ENCODE peak calls at places on chromosomes 4 and X, in six cellular contexts. One of them, this sample, is unnamed.

GRCh38 chrX:30283456-30284200 is 25.6 kb downstream of the NR0B1 start:
- DNase-seq in WTC11: no peak
- DNase-seq in brain microvascular endothelial cell: peak
- DNase-seq in AG10803: peak
- DNase-seq in glutamatergic neuron: no peak
- DNase-seq in right lobe of liver: no peak
- DNase-seq in this sample: no peak

GRCh38 chr4:150583287-150584197 is 1.6 kb downstream of the MAB21L2 start:
- DNase-seq in WTC11: peak
- DNase-seq in brain microvascular endothelial cell: peak
- DNase-seq in AG10803: no peak
- DNase-seq in glutamatergic neuron: peak
- DNase-seq in right lobe of liver: peak
- DNase-seq in this sample: peak

GRCh38 chr4:74793757-74794340 is 474 bp downstream of the BTC start:
- DNase-seq in WTC11: peak
- DNase-seq in brain microvascular endothelial cell: no peak
- DNase-seq in AG10803: no peak
- DNase-seq in glutamatergic neuron: peak
- DNase-seq in right lobe of liver: peak
- DNase-seq in this sample: peak

GRCh38 chrX:30015440-30015839 is 199.9 kb upstream of the MAGEB2 start:
- DNase-seq in WTC11: no peak
- DNase-seq in brain microvascular endothelial cell: no peak
- DNase-seq in AG10803: no peak
- DNase-seq in glutamatergic neuron: no peak
- DNase-seq in right lobe of liver: no peak
- DNase-seq in this sample: no peak

GRCh38 chr4:172751550-172751949 is 417.1 kb upstream of the GALNT7 start:
- DNase-seq in WTC11: no peak
- DNase-seq in brain microvascular endothelial cell: no peak
- DNase-seq in AG10803: no peak
- DNase-seq in glutamatergic neuron: no peak
- DNase-seq in right lobe of liver: no peak
- DNase-seq in this sample: no peak

GRCh38 chrX:19659929-19660328 is 144.6 kb upstream of the MAP3K15 start:
- DNase-seq in WTC11: no peak
- DNase-seq in brain microvascular endothelial cell: no peak
- DNase-seq in AG10803: no peak
- DNase-seq in glutamatergic neuron: no peak
- DNase-seq in right lobe of liver: no peak
- DNase-seq in this sample: no peak

GRCh38 chr4:77036206-77036605 is 39.6 kb downstream of the CCNI start:
- DNase-seq in WTC11: no peak
- DNase-seq in brain microvascular endothelial cell: peak
- DNase-seq in AG10803: peak
- DNase-seq in glutamatergic neuron: no peak
- DNase-seq in right lobe of liver: no peak
- DNase-seq in this sample: no peak

GRCh38 chr4:108762559-108763225 is at the start of gene ETNPPL:
- DNase-seq in WTC11: peak
- DNase-seq in brain microvascular endothelial cell: no peak
- DNase-seq in AG10803: no peak
- DNase-seq in glutamatergic neuron: peak
- DNase-seq in right lobe of liver: peak
- DNase-seq in this sample: peak

GRCh38 chrX:333611-334311 is 15.2 kb upstream of the GTPBP6 start:
- DNase-seq in WTC11: no peak
- DNase-seq in brain microvascular endothelial cell: no peak
- DNase-seq in AG10803: no peak
- DNase-seq in glutamatergic neuron: no peak
- DNase-seq in right lobe of liver: peak
- DNase-seq in this sample: no peak

GRCh38 chr4:95283320-95283719 is 265.5 kb downstream of the UNC5C start:
- DNase-seq in WTC11: no peak
- DNase-seq in brain microvascular endothelial cell: no peak
- DNase-seq in AG10803: no peak
- DNase-seq in glutamatergic neuron: no peak
- DNase-seq in right lobe of liver: no peak
- DNase-seq in this sample: no peak

GRCh38 chr4:90798948-90799347 is 671.8 kb downstream of the CCSER1 start:
- DNase-seq in WTC11: no peak
- DNase-seq in brain microvascular endothelial cell: no peak
- DNase-seq in AG10803: no peak
- DNase-seq in glutamatergic neuron: no peak
- DNase-seq in right lobe of liver: no peak
- DNase-seq in this sample: no peak

GRCh38 chrX:40671126-40671525 is 23.8 kb upstream of the CXorf38 start:
- DNase-seq in WTC11: no peak
- DNase-seq in brain microvascular endothelial cell: no peak
- DNase-seq in AG10803: no peak
- DNase-seq in glutamatergic neuron: no peak
- DNase-seq in right lobe of liver: no peak
- DNase-seq in this sample: no peak

GRCh38 chrX:96563663-96564062 is 121.0 kb upstream of the DIAPH2 start:
- DNase-seq in WTC11: no peak
- DNase-seq in brain microvascular endothelial cell: no peak
- DNase-seq in AG10803: peak
- DNase-seq in glutamatergic neuron: no peak
- DNase-seq in right lobe of liver: no peak
- DNase-seq in this sample: no peak

GRCh38 chrX:74924449-74925209 is 623 bp downstream of the NEXMIF start:
- DNase-seq in WTC11: peak
- DNase-seq in brain microvascular endothelial cell: peak
- DNase-seq in AG10803: peak
- DNase-seq in glutamatergic neuron: peak
- DNase-seq in right lobe of liver: peak
- DNase-seq in this sample: peak

GRCh38 chrX:150779367-150779766 is 86.2 kb downstream of the MTMR1 start:
- DNase-seq in WTC11: no peak
- DNase-seq in brain microvascular endothelial cell: no peak
- DNase-seq in AG10803: no peak
- DNase-seq in glutamatergic neuron: no peak
- DNase-seq in right lobe of liver: no peak
- DNase-seq in this sample: no peak

GRCh38 chrX:148620023-148620422 is 119.6 kb downstream of the AFF2 start:
- DNase-seq in WTC11: no peak
- DNase-seq in brain microvascular endothelial cell: no peak
- DNase-seq in AG10803: peak
- DNase-seq in glutamatergic neuron: no peak
- DNase-seq in right lobe of liver: no peak
- DNase-seq in this sample: no peak

GRCh38 chr4:100106982-100107381 is 83.3 kb downstream of the DDIT4L start:
- DNase-seq in WTC11: no peak
- DNase-seq in brain microvascular endothelial cell: no peak
- DNase-seq in AG10803: no peak
- DNase-seq in glutamatergic neuron: no peak
- DNase-seq in right lobe of liver: no peak
- DNase-seq in this sample: no peak

GRCh38 chrX:153968754-153969124 is 2.9 kb downstream of the HCFC1 start:
- DNase-seq in WTC11: no peak
- DNase-seq in brain microvascular endothelial cell: no peak
- DNase-seq in AG10803: no peak
- DNase-seq in glutamatergic neuron: no peak
- DNase-seq in right lobe of liver: no peak
- DNase-seq in this sample: no peak

GRCh38 chrX:48021026-48021900 is 14.5 kb downstream of the SPACA5 start:
- DNase-seq in WTC11: peak
- DNase-seq in brain microvascular endothelial cell: peak
- DNase-seq in AG10803: peak
- DNase-seq in glutamatergic neuron: peak
- DNase-seq in right lobe of liver: peak
- DNase-seq in this sample: peak

GRCh38 chrX:47662144-47662657 is 3.2 kb upstream of the UXT start:
- DNase-seq in WTC11: no peak
- DNase-seq in brain microvascular endothelial cell: peak
- DNase-seq in AG10803: peak
- DNase-seq in glutamatergic neuron: no peak
- DNase-seq in right lobe of liver: no peak
- DNase-seq in this sample: no peak

GRCh38 chrX:47176101-47176740 is 17.4 kb upstream of the UBA1 start:
- DNase-seq in WTC11: no peak
- DNase-seq in brain microvascular endothelial cell: no peak
- DNase-seq in AG10803: no peak
- DNase-seq in glutamatergic neuron: no peak
- DNase-seq in right lobe of liver: no peak
- DNase-seq in this sample: no peak

GRCh38 chr4:139907001-139907809 is 241.6 kb downstream of the MGST2 start:
- DNase-seq in WTC11: no peak
- DNase-seq in brain microvascular endothelial cell: no peak
- DNase-seq in AG10803: no peak
- DNase-seq in glutamatergic neuron: no peak
- DNase-seq in right lobe of liver: no peak
- DNase-seq in this sample: no peak

GRCh38 chrX:81957900-81958545 is 756.1 kb downstream of the SH3BGRL start:
- DNase-seq in WTC11: no peak
- DNase-seq in brain microvascular endothelial cell: no peak
- DNase-seq in AG10803: no peak
- DNase-seq in glutamatergic neuron: no peak
- DNase-seq in right lobe of liver: no peak
- DNase-seq in this sample: no peak

GRCh38 chrX:150688911-150689451 is 4.2 kb upstream of the MTMR1 start:
- DNase-seq in WTC11: no peak
- DNase-seq in brain microvascular endothelial cell: peak
- DNase-seq in AG10803: peak
- DNase-seq in glutamatergic neuron: no peak
- DNase-seq in right lobe of liver: no peak
- DNase-seq in this sample: no peak

GRCh38 chrX:106894392-106894909 is 8.7 kb downstream of the RIPPLY1 start:
- DNase-seq in WTC11: peak
- DNase-seq in brain microvascular endothelial cell: peak
- DNase-seq in AG10803: peak
- DNase-seq in glutamatergic neuron: peak
- DNase-seq in right lobe of liver: peak
- DNase-seq in this sample: peak

GRCh38 chrX:149629730-149630387 is 1.7 kb downstream of the TMEM185A start:
- DNase-seq in WTC11: no peak
- DNase-seq in brain microvascular endothelial cell: no peak
- DNase-seq in AG10803: no peak
- DNase-seq in glutamatergic neuron: no peak
- DNase-seq in right lobe of liver: no peak
- DNase-seq in this sample: no peak

GRCh38 chrX:134658002-134658401 is 269 bp downstream of the PLAC1 start:
- DNase-seq in WTC11: no peak
- DNase-seq in brain microvascular endothelial cell: no peak
- DNase-seq in AG10803: no peak
- DNase-seq in glutamatergic neuron: no peak
- DNase-seq in right lobe of liver: no peak
- DNase-seq in this sample: no peak

GRCh38 chrX:153622661-153623309 is 23.8 kb upstream of the CCNQ start:
- DNase-seq in WTC11: no peak
- DNase-seq in brain microvascular endothelial cell: no peak
- DNase-seq in AG10803: no peak
- DNase-seq in glutamatergic neuron: no peak
- DNase-seq in right lobe of liver: peak
- DNase-seq in this sample: no peak

GRCh38 chrX:25968920-25969319 is 169.2 kb upstream of the MAGEB18 start:
- DNase-seq in WTC11: peak
- DNase-seq in brain microvascular endothelial cell: no peak
- DNase-seq in AG10803: peak
- DNase-seq in glutamatergic neuron: peak
- DNase-seq in right lobe of liver: no peak
- DNase-seq in this sample: peak
- TF ChIP-seq CTCF in WTC11: peak
- TF ChIP-seq CTCF in brain microvascular endothelial cell: peak
- TF ChIP-seq CTCF in AG10803: peak
- TF ChIP-seq CTCF in glutamatergic neuron: peak
- TF ChIP-seq CTCF in right lobe of liver: no peak
- TF ChIP-seq CTCF in this sample: peak

DNA sequence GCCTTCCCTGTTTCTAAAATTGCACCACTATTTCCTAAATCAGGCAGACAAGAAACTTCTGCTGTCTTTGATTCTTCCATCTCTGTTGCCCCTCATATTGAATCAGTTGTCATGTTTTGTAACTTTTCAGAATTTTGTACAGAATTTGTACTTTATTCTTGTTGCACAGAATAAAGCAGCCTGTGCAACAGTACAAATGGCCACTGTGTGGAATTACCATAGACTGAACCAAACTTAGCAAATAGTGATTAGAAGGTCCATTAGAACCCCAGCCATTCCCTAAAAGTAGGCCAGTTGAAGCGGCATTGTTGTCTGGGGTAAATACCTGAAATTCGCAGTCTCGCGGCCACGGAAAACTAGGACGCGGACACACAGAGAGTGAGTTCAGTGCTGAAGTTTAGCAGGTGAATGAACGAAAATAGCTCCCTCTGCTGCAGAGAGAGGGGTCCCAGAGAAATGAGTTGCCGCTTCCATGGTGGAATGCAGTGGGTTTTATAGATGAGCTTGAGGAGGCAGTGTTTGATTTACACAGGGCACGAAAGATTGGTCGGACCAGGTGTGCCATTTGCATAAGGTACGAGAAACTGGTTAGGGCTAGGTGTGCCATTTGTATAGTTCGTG is 71.8 kb downstream of the C4orf33 start:
- DNase-seq in WTC11: peak
- DNase-seq in brain microvascular endothelial cell: no peak
- DNase-seq in AG10803: no peak
- DNase-seq in glutamatergic neuron: no peak
- DNase-seq in right lobe of liver: no peak
- DNase-seq in this sample: no peak
- TF ChIP-seq CTCF in WTC11: no peak
- TF ChIP-seq CTCF in brain microvascular endothelial cell: peak
- TF ChIP-seq CTCF in AG10803: no peak
- TF ChIP-seq CTCF in glutamatergic neuron: no peak
- TF ChIP-seq CTCF in right lobe of liver: no peak
- TF ChIP-seq CTCF in this sample: peak

GRCh38 chrX:112147206-112147605 is 64.6 kb upstream of the TRPC5 start:
- DNase-seq in WTC11: peak
- DNase-seq in brain microvascular endothelial cell: no peak
- DNase-seq in AG10803: peak
- DNase-seq in glutamatergic neuron: peak
- DNase-seq in right lobe of liver: no peak
- DNase-seq in this sample: peak
- TF ChIP-seq CTCF in WTC11: peak
- TF ChIP-seq CTCF in brain microvascular endothelial cell: peak
- TF ChIP-seq CTCF in AG10803: peak
- TF ChIP-seq CTCF in glutamatergic neuron: peak
- TF ChIP-seq CTCF in right lobe of liver: peak
- TF ChIP-seq CTCF in this sample: peak

GRCh38 chrX:56782362-56782761 is 53.3 kb downstream of the NBDY start:
- DNase-seq in WTC11: no peak
- DNase-seq in brain microvascular endothelial cell: no peak
- DNase-seq in AG10803: no peak
- DNase-seq in glutamatergic neuron: no peak
- DNase-seq in right lobe of liver: no peak
- DNase-seq in this sample: no peak

GRCh38 chrX:56782791-56783449 is 53.9 kb downstream of the NBDY start:
- DNase-seq in WTC11: no peak
- DNase-seq in brain microvascular endothelial cell: no peak
- DNase-seq in AG10803: no peak
- DNase-seq in glutamatergic neuron: no peak
- DNase-seq in right lobe of liver: peak
- DNase-seq in this sample: no peak

GRCh38 chrX:56783996-56784620 is 55.1 kb downstream of the NBDY start:
- DNase-seq in WTC11: no peak
- DNase-seq in brain microvascular endothelial cell: no peak
- DNase-seq in AG10803: no peak
- DNase-seq in glutamatergic neuron: no peak
- DNase-seq in right lobe of liver: peak
- DNase-seq in this sample: no peak

GRCh38 chrX:56784666-56785065 is 55.6 kb downstream of the NBDY start:
- DNase-seq in WTC11: no peak
- DNase-seq in brain microvascular endothelial cell: no peak
- DNase-seq in AG10803: no peak
- DNase-seq in glutamatergic neuron: no peak
- DNase-seq in right lobe of liver: peak
- DNase-seq in this sample: no peak

GRCh38 chrX:56783450-56783831 is 54.4 kb downstream of the NBDY start:
- DNase-seq in WTC11: peak
- DNase-seq in brain microvascular endothelial cell: no peak
- DNase-seq in AG10803: no peak
- DNase-seq in glutamatergic neuron: no peak
- DNase-seq in right lobe of liver: peak
- DNase-seq in this sample: no peak
- TF ChIP-seq CTCF in WTC11: no peak
- TF ChIP-seq CTCF in brain microvascular endothelial cell: no peak
- TF ChIP-seq CTCF in AG10803: no peak
- TF ChIP-seq CTCF in glutamatergic neuron: no peak
- TF ChIP-seq CTCF in right lobe of liver: peak
- TF ChIP-seq CTCF in this sample: no peak

This sample was measured in neural crest cell.